ENCODE peak calls at places on chromosomes 1 and 21, in seven cellular contexts. B is body of pancreas, M is prostate gland, H is uterus, S is sigmoid colon, A is spleen, X is stomach. D is an unnamed sample.

GRCh38 chr1:89727517-89728312 is 93.1 kb upstream of the LRRC8D start:
- DNase-seq in B (no peak), A (no peak), H (no peak), X (no peak), M (no peak), S (no peak), D (no peak)

GRCh38 chr1:178819123-178819522 is 51.8 kb downstream of the ANGPTL1 start:
- DNase-seq in S (no peak), A (no peak), X (no peak), M (no peak), B (no peak), H (no peak), D (no peak)

GRCh38 chr1:119288751-119289150 is 79.8 kb upstream of the HAO2 start:
- DNase-seq in S (no peak), B (no peak), M (no peak), H (no peak), X (no peak), A (no peak), D (no peak)

GRCh38 chr1:56414728-56415224 is 164.6 kb downstream of the PLPP3 start:
- DNase-seq in S (no peak), H (no peak), A (no peak), X (peak), B (peak), M (peak), D (peak)

GRCh38 chr21:43305336-43305665 is 121.6 kb downstream of the SIK1 start:
- DNase-seq in M (no peak), A (peak), H (no peak), B (no peak), S (peak), X (no peak), D (peak)

GRCh38 chr1:228781161-228781771 is 46.0 kb downstream of the RHOU start:
- DNase-seq in B (no peak), A (no peak), S (no peak), X (no peak), M (no peak), H (no peak), D (no peak)

GRCh38 chr1:35838693-35839245 is 31.0 kb downstream of the AGO4 start:
- DNase-seq in H (no peak), S (no peak), M (no peak), B (no peak), A (no peak), X (no peak), D (no peak)

GRCh38 chr1:172956871-172957270 is 93.9 kb downstream of the TNFSF18 start:
- DNase-seq in S (no peak), M (no peak), X (no peak), H (no peak), B (no peak), A (no peak), D (no peak)

GRCh38 chr21:38948377-38948776 is 142.6 kb downstream of the ETS2 start:
- DNase-seq in A (no peak), S (no peak), H (no peak), X (no peak), M (no peak), B (no peak), D (no peak)

GRCh38 chr1:20440785-20441200 is 45.2 kb downstream of the CAMK2N1 start:
- DNase-seq in B (peak), H (peak), A (no peak), S (no peak), X (peak), M (no peak), D (peak)

GRCh38 chr1:64495878-64496277 is 25.9 kb downstream of the CACHD1 start:
- DNase-seq in X (peak), A (no peak), S (no peak), B (no peak), H (no peak), M (no peak), D (no peak)

GRCh38 chr1:92840600-92840999 is 8.8 kb downstream of the RPL5 start:
- DNase-seq in M (no peak), S (no peak), H (no peak), A (no peak), X (no peak), B (no peak), D (no peak)

GRCh38 chr1:53508991-53509663 is 49.9 kb downstream of the DMRTB1 start:
- DNase-seq in H (peak), S (no peak), B (no peak), M (no peak), A (no peak), X (no peak), D (no peak)

GRCh38 chr1:58783090-58783992 is 506 bp downstream of the JUN start:
- DNase-seq in B (peak), H (no peak), M (peak), S (peak), X (peak), A (peak), D (peak)

GRCh38 chr1:30758785-30759380 is 1.3 kb upstream of the LAPTM5 start:
- DNase-seq in A (no peak), X (no peak), H (no peak), M (no peak), S (no peak), B (no peak), D (no peak)

DNA sequence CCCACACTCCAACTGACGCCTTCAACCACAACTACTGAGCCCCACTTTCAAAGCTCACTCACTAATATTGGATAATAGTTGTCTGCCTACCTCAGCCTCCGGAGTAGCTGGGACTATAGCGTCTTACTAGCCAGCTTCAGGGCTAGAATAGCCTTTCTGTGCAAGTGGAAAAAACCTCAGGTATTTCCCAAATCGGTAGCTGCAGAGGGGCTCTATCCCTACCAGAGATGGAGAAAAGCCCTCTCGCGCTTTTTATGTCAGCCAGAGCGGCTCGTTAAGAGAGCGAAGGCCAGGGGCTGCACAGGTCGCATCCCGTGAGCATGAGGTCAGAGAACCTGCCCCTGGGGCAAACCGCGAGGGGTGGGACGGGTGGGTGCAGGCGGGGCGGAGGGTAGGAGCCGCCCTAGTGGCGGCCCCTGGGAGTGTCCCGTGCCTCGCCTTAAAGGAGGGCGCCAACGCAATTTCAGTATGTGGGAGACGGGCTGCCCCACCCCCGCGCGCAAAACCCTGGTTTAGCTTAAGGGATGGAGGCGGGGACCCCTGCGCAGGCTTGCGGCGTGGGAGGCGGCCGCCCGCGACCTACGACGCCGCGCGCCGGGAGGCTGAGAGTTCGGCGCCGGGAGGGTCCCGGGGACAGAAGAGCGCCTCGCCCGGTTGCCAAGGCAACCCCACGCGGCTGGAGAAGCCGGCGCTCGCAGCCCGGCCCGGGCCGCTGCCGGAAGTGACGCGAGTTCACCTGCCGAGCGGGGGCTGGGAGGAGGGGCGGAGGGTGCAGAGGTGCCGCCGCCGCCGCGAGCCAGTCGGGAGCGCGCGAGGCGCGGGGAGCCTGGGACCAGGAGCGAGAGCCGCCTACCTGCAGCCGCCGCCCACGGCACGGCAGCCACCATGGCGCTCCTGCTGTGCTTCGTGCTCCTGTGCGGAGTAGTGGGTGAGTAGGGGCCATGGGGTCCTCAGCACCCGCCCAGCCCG is at the start of gene CXADR:
- DNase-seq in X (peak), A (peak), B (peak), M (peak), H (peak), S (no peak), D (peak)
- TF ChIP-seq POLR2A in X (no peak), A (no peak), B (peak), M (peak), H (peak), S (no peak), D (peak)

DNA sequence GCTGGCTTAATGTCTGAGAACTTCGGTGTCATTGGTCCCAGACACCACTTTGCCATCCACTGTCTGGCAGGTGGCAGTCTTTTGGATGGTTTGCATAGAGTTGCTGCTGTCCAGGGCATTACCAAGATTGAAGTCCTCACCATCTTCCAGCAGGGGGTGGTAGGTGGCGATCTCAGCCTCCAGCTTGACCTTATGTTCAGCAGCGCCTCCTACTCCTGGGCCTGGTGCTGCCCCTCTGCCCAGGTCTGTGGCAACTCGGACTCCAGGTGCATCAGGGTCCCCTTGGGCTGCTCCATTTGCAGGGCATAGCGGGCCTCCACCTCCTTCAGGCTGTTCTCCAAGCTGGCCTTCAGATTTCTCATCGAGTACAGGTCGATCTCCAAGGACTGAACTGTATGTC is 573.3 kb upstream of the NCAM2 start:
- DNase-seq in X (no peak), A (no peak), S (no peak), M (no peak), B (no peak), H (no peak), D (no peak)
- TF ChIP-seq POLR2A in X (no peak), A (no peak), S (no peak), M (no peak), B (no peak), H (no peak), D (no peak)

GRCh38 chr21:44328242-44328895 is 10.8 kb downstream of the CFAP410 start:
- DNase-seq in H (no peak), M (no peak), S (no peak), B (no peak), A (no peak), X (no peak), D (no peak)
- TF ChIP-seq POLR2A in H (no peak), M (no peak), S (no peak), B (no peak), A (no peak), X (no peak), D (no peak)

GRCh38 chr21:32411366-32412161 is 942 bp upstream of the EVA1C start:
- DNase-seq in H (peak), B (peak), S (peak), X (peak), M (peak), A (peak), D (peak)
- TF ChIP-seq POLR2A in H (peak), B (peak), S (peak), X (no peak), M (peak), A (peak), D (peak)

GRCh38 chr1:201114245-201115131 is 2.3 kb upstream of the CACNA1S start:
- DNase-seq in M (peak), A (peak), B (peak), H (peak), X (peak), S (peak), D (peak)
- TF ChIP-seq POLR2A in M (peak), A (no peak), B (peak), H (peak), X (no peak), S (no peak), D (no peak)

GRCh38 chr1:23865543-23865930 is 2.6 kb downstream of the FUCA1 start:
- DNase-seq in A (no peak), H (no peak), X (peak), B (peak), S (no peak), M (peak), D (no peak)
- TF ChIP-seq POLR2A in A (no peak), H (no peak), X (no peak), B (no peak), S (no peak), M (no peak), D (no peak)

DNA sequence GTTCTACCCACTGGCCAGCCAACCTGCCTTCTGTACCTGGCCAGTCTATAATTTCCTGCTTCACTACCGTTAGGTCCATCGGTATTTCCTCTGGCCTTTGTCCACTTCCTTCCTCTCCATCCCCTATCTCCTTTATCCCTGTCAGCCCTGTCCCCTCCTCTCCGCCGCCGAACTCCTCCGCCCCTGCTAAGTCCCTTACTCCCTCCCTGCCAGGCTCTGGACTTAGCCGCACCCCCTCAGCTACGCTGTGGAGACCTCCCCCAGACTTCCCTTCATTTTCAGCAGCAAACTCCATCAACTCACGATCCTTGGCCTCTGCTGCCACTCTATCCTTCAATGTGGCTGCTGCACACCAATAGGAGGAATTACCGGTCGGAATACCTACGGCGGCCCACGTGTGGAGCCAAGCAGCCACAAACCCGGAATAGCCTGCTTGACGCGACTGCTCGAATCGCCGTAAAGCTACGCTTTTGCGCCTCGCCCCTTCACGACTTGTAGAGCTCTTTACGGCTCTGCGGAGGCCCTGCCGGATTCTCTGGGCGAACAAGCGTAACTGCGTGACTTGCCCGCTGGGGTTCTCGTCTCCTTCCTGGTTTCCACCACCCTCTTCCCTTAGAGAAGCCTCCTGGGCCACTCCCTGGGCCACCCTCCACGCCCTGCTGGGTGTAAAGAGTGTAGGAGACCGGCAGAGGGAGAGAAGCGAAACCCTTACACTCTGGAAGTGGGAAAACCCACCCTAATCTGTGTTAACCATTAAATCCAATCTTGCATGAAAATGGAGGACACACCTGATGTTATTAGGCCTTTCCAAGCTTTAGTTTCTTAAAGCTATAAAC is at the start of gene ZNHIT6:
- DNase-seq in M (peak), S (peak), X (peak), H (peak), B (peak), A (peak), D (peak)
- TF ChIP-seq POLR2A in M (no peak), S (peak), X (no peak), H (no peak), B (peak), A (no peak), D (peak)

D was measured in right lobe of liver.